ENCODE peak calls at places on chromosome 1, in eight cellular contexts. One of them, this sample, is unnamed.

GRCh38 chr1:201468501-201468843 is 516 bp downstream of the PHLDA3 start:
- DNase-seq in SK-MEL-5: no peak
- DNase-seq in AML-193: no peak
- DNase-seq in NCI-H1092: peak
- DNase-seq in CD8-positive, alpha-beta T cell: no peak
- DNase-seq in T follicular helper cell: no peak
- DNase-seq in GM10248: peak
- DNase-seq in activated CD4-positive, CD25-positive, alpha-beta regulatory T cell treated with anti-CD3 and anti-CD28 coated beads, Interleukin-2, amount 50 U/mL, for 72 hours: no peak
- DNase-seq in this sample: no peak

GRCh38 chr1:200959341-200959985 is 64.1 kb downstream of the KIF21B start:
- DNase-seq in SK-MEL-5: peak
- DNase-seq in AML-193: no peak
- DNase-seq in NCI-H1092: no peak
- DNase-seq in CD8-positive, alpha-beta T cell: no peak
- DNase-seq in T follicular helper cell: no peak
- DNase-seq in GM10248: peak
- DNase-seq in activated CD4-positive, CD25-positive, alpha-beta regulatory T cell treated with anti-CD3 and anti-CD28 coated beads, Interleukin-2, amount 50 U/mL, for 72 hours: no peak
- DNase-seq in this sample: no peak

GRCh38 chr1:36968730-36969129 is 65.6 kb downstream of the GRIK3 start:
- DNase-seq in SK-MEL-5: no peak
- DNase-seq in AML-193: no peak
- DNase-seq in NCI-H1092: peak
- DNase-seq in CD8-positive, alpha-beta T cell: no peak
- DNase-seq in T follicular helper cell: no peak
- DNase-seq in GM10248: no peak
- DNase-seq in activated CD4-positive, CD25-positive, alpha-beta regulatory T cell treated with anti-CD3 and anti-CD28 coated beads, Interleukin-2, amount 50 U/mL, for 72 hours: no peak
- DNase-seq in this sample: no peak

GRCh38 chr1:62271932-62272728 is 47.1 kb downstream of the KANK4 start:
- DNase-seq in SK-MEL-5: no peak
- DNase-seq in AML-193: no peak
- DNase-seq in NCI-H1092: no peak
- DNase-seq in CD8-positive, alpha-beta T cell: peak
- DNase-seq in T follicular helper cell: peak
- DNase-seq in GM10248: peak
- DNase-seq in activated CD4-positive, CD25-positive, alpha-beta regulatory T cell treated with anti-CD3 and anti-CD28 coated beads, Interleukin-2, amount 50 U/mL, for 72 hours: no peak
- DNase-seq in this sample: no peak

GRCh38 chr1:6007318-6008083 is 15.3 kb upstream of the NPHP4 start:
- DNase-seq in SK-MEL-5: no peak
- DNase-seq in AML-193: no peak
- DNase-seq in NCI-H1092: no peak
- DNase-seq in CD8-positive, alpha-beta T cell: peak
- DNase-seq in T follicular helper cell: no peak
- DNase-seq in GM10248: no peak
- DNase-seq in activated CD4-positive, CD25-positive, alpha-beta regulatory T cell treated with anti-CD3 and anti-CD28 coated beads, Interleukin-2, amount 50 U/mL, for 72 hours: no peak
- DNase-seq in this sample: no peak

GRCh38 chr1:40593449-40594186 is 62.2 kb downstream of the ZNF684 start:
- DNase-seq in SK-MEL-5: peak
- DNase-seq in AML-193: peak
- DNase-seq in NCI-H1092: no peak
- DNase-seq in CD8-positive, alpha-beta T cell: no peak
- DNase-seq in T follicular helper cell: no peak
- DNase-seq in GM10248: no peak
- DNase-seq in activated CD4-positive, CD25-positive, alpha-beta regulatory T cell treated with anti-CD3 and anti-CD28 coated beads, Interleukin-2, amount 50 U/mL, for 72 hours: no peak
- DNase-seq in this sample: peak

GRCh38 chr1:206975313-206975712 is 5.1 kb upstream of the FCAMR start:
- DNase-seq in SK-MEL-5: no peak
- DNase-seq in AML-193: no peak
- DNase-seq in NCI-H1092: peak
- DNase-seq in CD8-positive, alpha-beta T cell: no peak
- DNase-seq in T follicular helper cell: no peak
- DNase-seq in GM10248: no peak
- DNase-seq in activated CD4-positive, CD25-positive, alpha-beta regulatory T cell treated with anti-CD3 and anti-CD28 coated beads, Interleukin-2, amount 50 U/mL, for 72 hours: no peak
- DNase-seq in this sample: no peak

GRCh38 chr1:69569281-69569970 is 1.7 kb downstream of the LRRC7 start:
- DNase-seq in SK-MEL-5: no peak
- DNase-seq in AML-193: no peak
- DNase-seq in NCI-H1092: no peak
- DNase-seq in CD8-positive, alpha-beta T cell: no peak
- DNase-seq in T follicular helper cell: no peak
- DNase-seq in GM10248: peak
- DNase-seq in activated CD4-positive, CD25-positive, alpha-beta regulatory T cell treated with anti-CD3 and anti-CD28 coated beads, Interleukin-2, amount 50 U/mL, for 72 hours: no peak
- DNase-seq in this sample: no peak

GRCh38 chr1:228527596-228527995 is 40.4 kb downstream of the RNF187 start:
- DNase-seq in SK-MEL-5: no peak
- DNase-seq in AML-193: no peak
- DNase-seq in NCI-H1092: no peak
- DNase-seq in CD8-positive, alpha-beta T cell: no peak
- DNase-seq in T follicular helper cell: no peak
- DNase-seq in GM10248: no peak
- DNase-seq in activated CD4-positive, CD25-positive, alpha-beta regulatory T cell treated with anti-CD3 and anti-CD28 coated beads, Interleukin-2, amount 50 U/mL, for 72 hours: no peak
- DNase-seq in this sample: no peak

GRCh38 chr1:183218039-183218618 is 32.1 kb downstream of the LAMC2 start:
- DNase-seq in SK-MEL-5: no peak
- DNase-seq in AML-193: no peak
- DNase-seq in NCI-H1092: peak
- DNase-seq in CD8-positive, alpha-beta T cell: no peak
- DNase-seq in T follicular helper cell: no peak
- DNase-seq in GM10248: no peak
- DNase-seq in activated CD4-positive, CD25-positive, alpha-beta regulatory T cell treated with anti-CD3 and anti-CD28 coated beads, Interleukin-2, amount 50 U/mL, for 72 hours: no peak
- DNase-seq in this sample: no peak

GRCh38 chr1:52667290-52667689 is 30.9 kb downstream of the COA7 start:
- DNase-seq in SK-MEL-5: no peak
- DNase-seq in AML-193: no peak
- DNase-seq in NCI-H1092: no peak
- DNase-seq in CD8-positive, alpha-beta T cell: no peak
- DNase-seq in T follicular helper cell: no peak
- DNase-seq in GM10248: no peak
- DNase-seq in activated CD4-positive, CD25-positive, alpha-beta regulatory T cell treated with anti-CD3 and anti-CD28 coated beads, Interleukin-2, amount 50 U/mL, for 72 hours: no peak
- DNase-seq in this sample: no peak

GRCh38 chr1:10387611-10388386 is 11.1 kb upstream of the PGD start:
- DNase-seq in SK-MEL-5: peak
- DNase-seq in AML-193: peak
- DNase-seq in NCI-H1092: no peak
- DNase-seq in CD8-positive, alpha-beta T cell: no peak
- DNase-seq in T follicular helper cell: no peak
- DNase-seq in GM10248: peak
- DNase-seq in activated CD4-positive, CD25-positive, alpha-beta regulatory T cell treated with anti-CD3 and anti-CD28 coated beads, Interleukin-2, amount 50 U/mL, for 72 hours: no peak
- DNase-seq in this sample: peak

GRCh38 chr1:62689524-62689923 is 1.3 kb upstream of the DOCK7 start:
- DNase-seq in SK-MEL-5: peak
- DNase-seq in AML-193: no peak
- DNase-seq in NCI-H1092: no peak
- DNase-seq in CD8-positive, alpha-beta T cell: no peak
- DNase-seq in T follicular helper cell: no peak
- DNase-seq in GM10248: no peak
- DNase-seq in activated CD4-positive, CD25-positive, alpha-beta regulatory T cell treated with anti-CD3 and anti-CD28 coated beads, Interleukin-2, amount 50 U/mL, for 72 hours: no peak
- DNase-seq in this sample: no peak

GRCh38 chr1:246798606-246799496 is 74.6 kb downstream of the SCCPDH start:
- DNase-seq in SK-MEL-5: no peak
- DNase-seq in AML-193: no peak
- DNase-seq in NCI-H1092: no peak
- DNase-seq in CD8-positive, alpha-beta T cell: no peak
- DNase-seq in T follicular helper cell: no peak
- DNase-seq in GM10248: no peak
- DNase-seq in activated CD4-positive, CD25-positive, alpha-beta regulatory T cell treated with anti-CD3 and anti-CD28 coated beads, Interleukin-2, amount 50 U/mL, for 72 hours: no peak
- DNase-seq in this sample: no peak

GRCh38 chr1:59485949-59486348 is 189.1 kb downstream of the FGGY start:
- DNase-seq in SK-MEL-5: no peak
- DNase-seq in AML-193: no peak
- DNase-seq in NCI-H1092: no peak
- DNase-seq in CD8-positive, alpha-beta T cell: no peak
- DNase-seq in T follicular helper cell: no peak
- DNase-seq in GM10248: no peak
- DNase-seq in activated CD4-positive, CD25-positive, alpha-beta regulatory T cell treated with anti-CD3 and anti-CD28 coated beads, Interleukin-2, amount 50 U/mL, for 72 hours: no peak
- DNase-seq in this sample: no peak

GRCh38 chr1:235759336-235759735 is 107.4 kb downstream of the LYST start:
- DNase-seq in SK-MEL-5: no peak
- DNase-seq in AML-193: no peak
- DNase-seq in NCI-H1092: no peak
- DNase-seq in CD8-positive, alpha-beta T cell: no peak
- DNase-seq in T follicular helper cell: no peak
- DNase-seq in GM10248: no peak
- DNase-seq in activated CD4-positive, CD25-positive, alpha-beta regulatory T cell treated with anti-CD3 and anti-CD28 coated beads, Interleukin-2, amount 50 U/mL, for 72 hours: no peak
- DNase-seq in this sample: no peak

GRCh38 chr1:24216254-24216653 is 29.2 kb upstream of the IFNLR1 start:
- DNase-seq in SK-MEL-5: no peak
- DNase-seq in AML-193: no peak
- DNase-seq in NCI-H1092: peak
- DNase-seq in CD8-positive, alpha-beta T cell: no peak
- DNase-seq in T follicular helper cell: no peak
- DNase-seq in GM10248: no peak
- DNase-seq in activated CD4-positive, CD25-positive, alpha-beta regulatory T cell treated with anti-CD3 and anti-CD28 coated beads, Interleukin-2, amount 50 U/mL, for 72 hours: no peak
- DNase-seq in this sample: no peak

GRCh38 chr1:214503553-214503952 is 47.8 kb downstream of the PTPN14 start:
- DNase-seq in SK-MEL-5: no peak
- DNase-seq in AML-193: no peak
- DNase-seq in NCI-H1092: no peak
- DNase-seq in CD8-positive, alpha-beta T cell: no peak
- DNase-seq in T follicular helper cell: no peak
- DNase-seq in GM10248: no peak
- DNase-seq in activated CD4-positive, CD25-positive, alpha-beta regulatory T cell treated with anti-CD3 and anti-CD28 coated beads, Interleukin-2, amount 50 U/mL, for 72 hours: no peak
- DNase-seq in this sample: peak

GRCh38 chr1:86502721-86503430 is 34.1 kb downstream of the CLCA1 start:
- DNase-seq in SK-MEL-5: no peak
- DNase-seq in AML-193: no peak
- DNase-seq in NCI-H1092: no peak
- DNase-seq in CD8-positive, alpha-beta T cell: no peak
- DNase-seq in T follicular helper cell: no peak
- DNase-seq in GM10248: no peak
- DNase-seq in activated CD4-positive, CD25-positive, alpha-beta regulatory T cell treated with anti-CD3 and anti-CD28 coated beads, Interleukin-2, amount 50 U/mL, for 72 hours: no peak
- DNase-seq in this sample: no peak

GRCh38 chr1:50332941-50333594 is 90.2 kb downstream of the DMRTA2 start:
- DNase-seq in SK-MEL-5: peak
- DNase-seq in AML-193: no peak
- DNase-seq in NCI-H1092: peak
- DNase-seq in CD8-positive, alpha-beta T cell: peak
- DNase-seq in T follicular helper cell: peak
- DNase-seq in GM10248: peak
- DNase-seq in activated CD4-positive, CD25-positive, alpha-beta regulatory T cell treated with anti-CD3 and anti-CD28 coated beads, Interleukin-2, amount 50 U/mL, for 72 hours: peak
- DNase-seq in this sample: peak

GRCh38 chr1:91572044-91572443 is 71.4 kb downstream of the CDC7 start:
- DNase-seq in SK-MEL-5: no peak
- DNase-seq in AML-193: no peak
- DNase-seq in NCI-H1092: no peak
- DNase-seq in CD8-positive, alpha-beta T cell: no peak
- DNase-seq in T follicular helper cell: no peak
- DNase-seq in GM10248: peak
- DNase-seq in activated CD4-positive, CD25-positive, alpha-beta regulatory T cell treated with anti-CD3 and anti-CD28 coated beads, Interleukin-2, amount 50 U/mL, for 72 hours: no peak
- DNase-seq in this sample: no peak

GRCh38 chr1:71307451-71307850 is 226.6 kb upstream of the ZRANB2 start:
- DNase-seq in SK-MEL-5: no peak
- DNase-seq in AML-193: peak
- DNase-seq in NCI-H1092: no peak
- DNase-seq in CD8-positive, alpha-beta T cell: no peak
- DNase-seq in T follicular helper cell: no peak
- DNase-seq in GM10248: no peak
- DNase-seq in activated CD4-positive, CD25-positive, alpha-beta regulatory T cell treated with anti-CD3 and anti-CD28 coated beads, Interleukin-2, amount 50 U/mL, for 72 hours: no peak
- DNase-seq in this sample: peak

This sample was measured in foreskin melanocyte.